ENCODE peak calls at places on chromosome 18, in seven cellular contexts. H is SJSA1, T is kidney epithelial cell, W is PC-3, X is NCI-H1105, V is esophagus squamous epithelium, S is non-pigmented ciliary epithelial cell. L is an unnamed sample.

GRCh38 chr18:74488354-74488753 is 7.8 kb upstream of the CNDP2 start:
- DNase-seq in H (no peak), T (no peak), W (no peak), X (no peak), V (no peak), S (no peak), L (no peak)

GRCh38 chr18:72460210-72460680 is 83.9 kb downstream of the CBLN2 start:
- DNase-seq in H (peak; percentile 22), T (peak; percentile 32), W (peak; percentile 48), X (no peak), V (no peak), S (peak; percentile 67), L (no peak)

GRCh38 chr18:79326413-79327198 is 69.1 kb upstream of the NFATC1 start:
- DNase-seq in H (no peak), T (no peak), W (no peak), X (no peak), V (no peak), S (peak; percentile 19), L (no peak)

GRCh38 chr18:27769152-27769551 is 407.8 kb downstream of the CDH2 start:
- DNase-seq in H (no peak), T (no peak), W (peak; percentile 12), X (no peak), V (no peak), S (no peak), L (no peak)

GRCh38 chr18:39519741-39520140 is 1954.1 kb upstream of the CELF4 start:
- DNase-seq in H (no peak), T (no peak), W (peak; percentile 9), X (no peak), V (no peak), S (no peak), L (no peak)

GRCh38 chr18:48137354-48138208 is 207.1 kb upstream of the SMAD2 start:
- DNase-seq in H (no peak), T (peak; percentile 9), W (peak; percentile 49), X (no peak), V (no peak), S (no peak), L (no peak)

GRCh38 chr18:27033722-27034121 is 151.4 kb downstream of the CHST9 start:
- DNase-seq in H (no peak), T (no peak), W (no peak), X (no peak), V (no peak), S (no peak), L (no peak)

GRCh38 chr18:23257686-23258565 is 122.6 kb downstream of the CABLES1 start:
- DNase-seq in H (no peak), T (no peak), W (peak; percentile 68), X (no peak), V (no peak), S (no peak), L (no peak)

GRCh38 chr18:26432651-26433424 is 115.5 kb downstream of the KCTD1 start:
- DNase-seq in H (no peak), T (no peak), W (no peak), X (no peak), V (no peak), S (no peak), L (no peak)

GRCh38 chr18:74775239-74775638 is 177.6 kb downstream of the ZNF407 start:
- DNase-seq in H (peak; percentile 7), T (no peak), W (peak; percentile 16), X (no peak), V (no peak), S (peak; percentile 60), L (no peak)